ENCODE peak calls at places on chromosomes 12 and 14, in four cellular contexts. One of them, this sample, is unnamed.

GRCh38 chr12:116646901-116647300 is 87.7 kb downstream of the MAP1LC3B2 start:
- DNase-seq in GM23248: no peak
- DNase-seq in kidney tubule cell: no peak
- DNase-seq in kidney: no peak
- DNase-seq in this sample: no peak

GRCh38 chr14:104141621-104142091 is 3.3 kb downstream of the KIF26A start:
- DNase-seq in GM23248: no peak
- DNase-seq in kidney tubule cell: no peak
- DNase-seq in kidney: peak; percentile 63
- DNase-seq in this sample: no peak

GRCh38 chr12:643478-644292 is 19.6 kb downstream of the NINJ2 start:
- DNase-seq in GM23248: peak; percentile 57
- DNase-seq in kidney tubule cell: no peak
- DNase-seq in kidney: no peak
- DNase-seq in this sample: no peak

GRCh38 chr12:127599441-127599840 is 667.5 kb upstream of the TMEM132C start:
- DNase-seq in GM23248: no peak
- DNase-seq in kidney tubule cell: no peak
- DNase-seq in kidney: no peak
- DNase-seq in this sample: no peak

GRCh38 chr14:37063467-37064240 is 108.8 kb downstream of the SLC25A21 start:
- DNase-seq in GM23248: no peak
- DNase-seq in kidney tubule cell: peak; percentile 23
- DNase-seq in kidney: no peak
- DNase-seq in this sample: no peak

GRCh38 chr12:12872139-12872933 is 19.0 kb upstream of the GPRC5A start:
- DNase-seq in GM23248: peak; percentile 72
- DNase-seq in kidney tubule cell: peak; percentile 90
- DNase-seq in kidney: no peak
- DNase-seq in this sample: peak; percentile 52

GRCh38 chr12:54375258-54375579 is 9.3 kb downstream of the ZNF385A start:
- DNase-seq in GM23248: no peak
- DNase-seq in kidney tubule cell: no peak
- DNase-seq in kidney: no peak
- DNase-seq in this sample: no peak

GRCh38 chr12:291153-291723 is 28.6 kb upstream of the SLC6A13 start:
- DNase-seq in GM23248: no peak
- DNase-seq in kidney tubule cell: no peak
- DNase-seq in kidney: no peak
- DNase-seq in this sample: no peak

GRCh38 chr12:29460082-29460481 is 37.4 kb downstream of the OVCH1 start:
- DNase-seq in GM23248: no peak
- DNase-seq in kidney tubule cell: no peak
- DNase-seq in kidney: no peak
- DNase-seq in this sample: no peak

GRCh38 chr12:121932914-121933521 is 14.6 kb downstream of the CFAP251 start:
- DNase-seq in GM23248: no peak
- DNase-seq in kidney tubule cell: no peak
- DNase-seq in kidney: no peak
- DNase-seq in this sample: no peak

GRCh38 chr12:53118771-53119300 is 15.6 kb downstream of the SOAT2 start:
- DNase-seq in GM23248: no peak
- DNase-seq in kidney tubule cell: no peak
- DNase-seq in kidney: no peak
- DNase-seq in this sample: no peak

GRCh38 chr12:95318071-95318545 is 100.5 kb downstream of the VEZT start:
- DNase-seq in GM23248: peak; percentile 75
- DNase-seq in kidney tubule cell: peak; percentile 52
- DNase-seq in kidney: no peak
- DNase-seq in this sample: no peak

GRCh38 chr14:99534863-99535262 is 53.7 kb downstream of the CCNK start:
- DNase-seq in GM23248: no peak
- DNase-seq in kidney tubule cell: peak; percentile 53
- DNase-seq in kidney: no peak
- DNase-seq in this sample: no peak

GRCh38 chr12:78421011-78421410 is 443.6 kb upstream of the SYT1 start:
- DNase-seq in GM23248: peak; percentile 27
- DNase-seq in kidney tubule cell: no peak
- DNase-seq in kidney: no peak
- DNase-seq in this sample: no peak

GRCh38 chr14:70257526-70257925 is 68.8 kb upstream of the SLC8A3 start:
- DNase-seq in GM23248: no peak
- DNase-seq in kidney tubule cell: peak; percentile 31
- DNase-seq in kidney: no peak
- DNase-seq in this sample: no peak

GRCh38 chr14:87432698-87433097 is 560.3 kb downstream of the GALC start:
- DNase-seq in GM23248: no peak
- DNase-seq in kidney tubule cell: no peak
- DNase-seq in kidney: no peak
- DNase-seq in this sample: no peak

GRCh38 chr12:124337628-124338027 is 42.7 kb downstream of the RFLNA start:
- DNase-seq in GM23248: no peak
- DNase-seq in kidney tubule cell: no peak
- DNase-seq in kidney: no peak
- DNase-seq in this sample: no peak

GRCh38 chr12:42756841-42757661 is 167.5 kb upstream of the PRICKLE1 start:
- DNase-seq in GM23248: peak; percentile 92
- DNase-seq in kidney tubule cell: peak; percentile 100
- DNase-seq in kidney: no peak
- DNase-seq in this sample: peak; percentile 75

GRCh38 chr12:74418573-74418972 is 119.1 kb upstream of the ATXN7L3B start:
- DNase-seq in GM23248: no peak
- DNase-seq in kidney tubule cell: no peak
- DNase-seq in kidney: no peak
- DNase-seq in this sample: no peak

GRCh38 chr12:12913626-12914388 is 22.4 kb downstream of the GPRC5A start:
- DNase-seq in GM23248: no peak
- DNase-seq in kidney tubule cell: no peak
- DNase-seq in kidney: no peak
- DNase-seq in this sample: no peak

GRCh38 chr14:75322746-75323145 is 44.1 kb downstream of the FOS start:
- DNase-seq in GM23248: no peak
- DNase-seq in kidney tubule cell: no peak
- DNase-seq in kidney: no peak
- DNase-seq in this sample: no peak

GRCh38 chr12:131861261-131862083 is 33.0 kb upstream of the ULK1 start:
- DNase-seq in GM23248: no peak
- DNase-seq in kidney tubule cell: no peak
- DNase-seq in kidney: peak; percentile 43
- DNase-seq in this sample: no peak

GRCh38 chr12:62128186-62128965 is 131.8 kb upstream of the USP15 start:
- DNase-seq in GM23248: no peak
- DNase-seq in kidney tubule cell: peak; percentile 26
- DNase-seq in kidney: no peak
- DNase-seq in this sample: no peak

GRCh38 chr12:113244015-113244983 is 23.0 kb downstream of the TPCN1 start:
- DNase-seq in GM23248: no peak
- DNase-seq in kidney tubule cell: peak; percentile 46
- DNase-seq in kidney: peak; percentile 89
- DNase-seq in this sample: no peak